ENCODE peak calls at places on chromosomes 11 and 22, in four cellular contexts. B is GM12878, H is HepG2, M is K562. Q is an unnamed sample.

GRCh38 chr11:47552086-47552580 is 799 bp downstream of the CELF1 start:
- DNase-seq in B (no peak), H (peak), M (no peak), Q (peak)

GRCh38 chr11:123111465-123111864 is 49.5 kb upstream of the HSPA8 start:
- DNase-seq in B (no peak), H (peak), M (peak), Q (no peak)

GRCh38 chr22:44383652-44384562 is 71.2 kb upstream of the SHISAL1 start:
- DNase-seq in B (no peak), H (no peak), M (no peak), Q (no peak)

GRCh38 chr11:117058761-117059233 is 39.4 kb downstream of the SIK3 start:
- DNase-seq in B (no peak), H (no peak), M (no peak), Q (no peak)

GRCh38 chr11:126061707-126062678 is 673 bp downstream of the CDON start:
- DNase-seq in B (no peak), H (peak), M (peak), Q (peak)

GRCh38 chr22:30889996-30890480 is 78.5 kb downstream of the MORC2 start:
- DNase-seq in B (no peak), H (no peak), M (no peak), Q (no peak)

GRCh38 chr11:18050853-18051252 is 4.8 kb upstream of the TPH1 start:
- DNase-seq in B (no peak), H (no peak), M (no peak), Q (no peak)

GRCh38 chr11:105719073-105719846 is 109.4 kb downstream of the GRIA4 start:
- DNase-seq in B (peak), H (peak), M (no peak), Q (no peak)

GRCh38 chr22:38881464-38881871 is 9.5 kb upstream of the CBX6 start:
- DNase-seq in B (no peak), H (no peak), M (no peak), Q (no peak)

GRCh38 chr11:75654314-75654713 is 14.5 kb downstream of the MAP6 start:
- DNase-seq in B (peak), H (no peak), M (no peak), Q (no peak)

GRCh38 chr11:6655020-6655789 is 404 bp downstream of the DCHS1 start:
- DNase-seq in B (no peak), H (no peak), M (no peak), Q (peak)

GRCh38 chr11:63622318-63622717 is 8.1 kb upstream of the PLAAT3 start:
- DNase-seq in B (no peak), H (peak), M (no peak), Q (no peak)

GRCh38 chr22:20137671-20138416 is 6.2 kb downstream of the ZDHHC8 start:
- DNase-seq in B (no peak), H (no peak), M (no peak), Q (no peak)

GRCh38 chr22:19961201-19961580 is 19.6 kb upstream of the TXNRD2 start:
- DNase-seq in B (no peak), H (no peak), M (no peak), Q (no peak)

GRCh38 chr11:46850829-46851380 is 4.8 kb upstream of the CKAP5 start:
- DNase-seq in B (no peak), H (no peak), M (no peak), Q (peak)

GRCh38 chr11:130001491-130002351 is 914 bp downstream of the PRDM10 start:
- DNase-seq in B (no peak), H (peak), M (no peak), Q (peak)

GRCh38 chr11:56750190-56750589 is 1.7 kb upstream of the OR9G4 start:
- DNase-seq in B (no peak), H (peak), M (no peak), Q (peak)

GRCh38 chr11:34929794-34930763 is 13.7 kb downstream of the PDHX start:
- DNase-seq in B (no peak), H (peak), M (no peak), Q (no peak)

GRCh38 chr22:17803871-17804270 is 29.6 kb upstream of the BID start:
- DNase-seq in B (no peak), H (no peak), M (no peak), Q (no peak)

GRCh38 chr22:46726066-46726985 is 11.7 kb downstream of the CERK start:
- DNase-seq in B (no peak), H (no peak), M (no peak), Q (no peak)

GRCh38 chr22:18974477-18975180 is 38.5 kb upstream of the PRODH start:
- DNase-seq in B (no peak), H (no peak), M (no peak), Q (no peak)

GRCh38 chr11:64864473-64865285 is 13.7 kb downstream of the EHD1 start:
- DNase-seq in B (no peak), H (no peak), M (peak), Q (no peak)

GRCh38 chr22:41302016-41302767 is 867 bp downstream of the ZC3H7B start:
- DNase-seq in B (no peak), H (no peak), M (peak), Q (peak)

GRCh38 chr11:122979815-122980656 is 1.6 kb downstream of the BSX start:
- DNase-seq in B (no peak), H (no peak), M (no peak), Q (peak)

GRCh38 chr22:29139965-29140782 is 65.5 kb upstream of the EMID1 start:
- DNase-seq in B (no peak), H (peak), M (no peak), Q (no peak)

GRCh38 chr11:79159657-79160450 is 281.0 kb downstream of the TENM4 start:
- DNase-seq in B (no peak), H (no peak), M (no peak), Q (no peak)

GRCh38 chr22:48415535-48415934 is 1412.1 kb downstream of the BRD1 start:
- DNase-seq in B (no peak), H (no peak), M (no peak), Q (no peak)

GRCh38 chr11:85718991-85719807 is 33.2 kb upstream of the CCDC89 start:
- DNase-seq in B (no peak), H (peak), M (no peak), Q (peak)

GRCh38 chr22:35629406-35630234 is 12.5 kb upstream of the MB start:
- DNase-seq in B (peak), H (no peak), M (peak), Q (no peak)

GRCh38 chr11:57163160-57163868 is 18.4 kb upstream of the LRRC55 start:
- DNase-seq in B (no peak), H (no peak), M (no peak), Q (no peak)

GRCh38 chr22:27677895-27678458 is 123.6 kb downstream of the MN1 start:
- DNase-seq in B (no peak), H (no peak), M (no peak), Q (no peak)

GRCh38 chr11:62708423-62709261 is 1.2 kb downstream of the GNG3 start:
- DNase-seq in B (no peak), H (no peak), M (no peak), Q (peak)

GRCh38 chr11:116499396-116500001 is 273.3 kb downstream of the BUD13 start:
- DNase-seq in B (no peak), H (peak), M (peak), Q (peak)

GRCh38 chr11:122189259-122189658 is 73.2 kb upstream of the BLID start:
- DNase-seq in B (no peak), H (no peak), M (no peak), Q (no peak)

GRCh38 chr11:68855205-68855978 is 13.7 kb upstream of the CPT1A start:
- DNase-seq in B (no peak), H (no peak), M (no peak), Q (peak)

GRCh38 chr11:19679952-19680823 is 32.4 kb upstream of the NAV2 start:
- DNase-seq in B (no peak), H (no peak), M (no peak), Q (no peak)

GRCh38 chr11:57425565-57426438 is 1.1 kb downstream of the SLC43A3 start:
- DNase-seq in B (no peak), H (no peak), M (no peak), Q (no peak)

GRCh38 chr11:58513747-58514367 is 6.0 kb upstream of the OR5B21 start:
- DNase-seq in B (no peak), H (peak), M (peak), Q (peak)

GRCh38 chr22:24091551-24092420 is 80.7 kb downstream of the CABIN1 start:
- DNase-seq in B (no peak), H (no peak), M (peak), Q (no peak)

DNA sequence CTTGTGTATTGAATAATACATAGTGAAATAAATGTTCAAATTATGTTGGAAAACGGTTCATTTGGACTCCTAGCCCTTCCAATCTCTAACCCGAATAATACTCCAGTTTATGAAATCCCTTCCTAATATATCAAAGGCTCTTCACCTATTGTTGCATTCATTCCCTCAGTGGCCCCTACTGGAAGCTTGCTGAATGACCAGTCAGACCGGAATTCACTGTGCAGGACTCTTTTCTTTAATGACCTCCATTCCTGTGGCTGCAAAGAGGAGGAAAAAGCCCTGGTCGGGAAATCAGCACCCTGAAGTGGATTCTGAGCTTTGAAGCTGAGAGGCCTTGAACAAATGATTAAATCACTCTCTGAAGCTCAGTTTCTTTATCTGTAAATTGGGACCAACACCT is 19.1 kb upstream of the RCN1 start:
- DNase-seq in B (no peak), H (peak), M (no peak), Q (peak)
- TF ChIP-seq CBFB in B (no peak), H (no peak), M (no peak), Q (no peak)

GRCh38 chr11:132840220-132840619 is 692.1 kb downstream of the OPCML start:
- DNase-seq in B (no peak), H (no peak), M (no peak), Q (no peak)

GRCh38 chr11:132839226-132839625 is 693.1 kb downstream of the OPCML start:
- DNase-seq in B (no peak), H (no peak), M (no peak), Q (no peak)

GRCh38 chr11:132840660-132841059 is 691.6 kb downstream of the OPCML start:
- DNase-seq in B (no peak), H (no peak), M (no peak), Q (no peak)

GRCh38 chr11:132838621-132839020 is 693.7 kb downstream of the OPCML start:
- DNase-seq in B (no peak), H (no peak), M (no peak), Q (no peak)
- TF ChIP-seq NR2C2 in B (no peak), H (no peak), M (no peak), Q (no peak)

GRCh38 chr22:37232140-37232998 is 11.7 kb downstream of the RAC2 start:
- DNase-seq in B (no peak), H (no peak), M (no peak), Q (no peak)

GRCh38 chr22:37231406-37232139 is 12.5 kb downstream of the RAC2 start:
- DNase-seq in B (no peak), H (no peak), M (no peak), Q (no peak)

GRCh38 chr22:37229012-37229804 is 14.9 kb downstream of the RAC2 start:
- DNase-seq in B (no peak), H (no peak), M (peak), Q (no peak)

GRCh38 chr22:37229805-37230672 is 14.0 kb downstream of the RAC2 start:
- DNase-seq in B (peak), H (no peak), M (peak), Q (no peak)

GRCh38 chr22:37230673-37231405 is 13.2 kb downstream of the RAC2 start:
- DNase-seq in B (peak), H (no peak), M (no peak), Q (no peak)
- TF ChIP-seq CREB1 in B (no peak), H (no peak), M (no peak), Q (no peak)

GRCh38 chr11:73566422-73566821 is 31.5 kb downstream of the FAM168A start:
- DNase-seq in B (no peak), H (no peak), M (no peak), Q (no peak)
- TF ChIP-seq CBFB in B (no peak), H (no peak), M (no peak), Q (no peak)

Q was measured in WTC11.